ENCODE peak calls at places on chromosome 21, in eight cellular contexts. One of them, this sample, is unnamed.

GRCh38 chr21:31961704-31962103 is 88.9 kb downstream of the HUNK start:
- DNase-seq in stomach: no peak
- DNase-seq in HCT116: no peak
- DNase-seq in HL-60: no peak
- DNase-seq in K562: no peak
- DNase-seq in SK-N-MC: no peak
- DNase-seq in breast epithelium: no peak
- DNase-seq in transverse colon: no peak
- DNase-seq in this sample: no peak

GRCh38 chr21:24290151-24290833 is 1317.0 kb downstream of the MRPL39 start:
- DNase-seq in stomach: no peak
- DNase-seq in HCT116: no peak
- DNase-seq in HL-60: no peak
- DNase-seq in K562: no peak
- DNase-seq in SK-N-MC: no peak
- DNase-seq in breast epithelium: no peak
- DNase-seq in transverse colon: no peak
- DNase-seq in this sample: no peak

GRCh38 chr21:43585924-43586411 is 73.3 kb downstream of the HSF2BP start:
- DNase-seq in stomach: peak; percentile 79
- DNase-seq in HCT116: peak; percentile 61
- DNase-seq in HL-60: no peak
- DNase-seq in K562: no peak
- DNase-seq in SK-N-MC: peak; percentile 76
- DNase-seq in breast epithelium: peak; percentile 92
- DNase-seq in transverse colon: no peak
- DNase-seq in this sample: no peak

GRCh38 chr21:41932191-41932575 is 21.6 kb downstream of the C2CD2 start:
- DNase-seq in stomach: no peak
- DNase-seq in HCT116: peak; percentile 84
- DNase-seq in HL-60: no peak
- DNase-seq in K562: peak; percentile 43
- DNase-seq in SK-N-MC: no peak
- DNase-seq in breast epithelium: no peak
- DNase-seq in transverse colon: no peak
- DNase-seq in this sample: no peak

GRCh38 chr21:16084776-16085364 is 355.1 kb downstream of the USP25 start:
- DNase-seq in stomach: no peak
- DNase-seq in HCT116: no peak
- DNase-seq in HL-60: no peak
- DNase-seq in K562: no peak
- DNase-seq in SK-N-MC: no peak
- DNase-seq in breast epithelium: no peak
- DNase-seq in transverse colon: no peak
- DNase-seq in this sample: peak; percentile 80

GRCh38 chr21:21860888-21861287 is 862.7 kb downstream of the NCAM2 start:
- DNase-seq in stomach: no peak
- DNase-seq in HCT116: no peak
- DNase-seq in HL-60: no peak
- DNase-seq in K562: no peak
- DNase-seq in SK-N-MC: no peak
- DNase-seq in breast epithelium: no peak
- DNase-seq in transverse colon: no peak
- DNase-seq in this sample: no peak

GRCh38 chr21:40842197-40842552 is 4.8 kb downstream of the DSCAM start:
- DNase-seq in stomach: no peak
- DNase-seq in HCT116: no peak
- DNase-seq in HL-60: no peak
- DNase-seq in K562: no peak
- DNase-seq in SK-N-MC: no peak
- DNase-seq in breast epithelium: no peak
- DNase-seq in transverse colon: no peak
- DNase-seq in this sample: no peak

GRCh38 chr21:42319368-42319767 is 4.2 kb upstream of the TFF3 start:
- DNase-seq in stomach: no peak
- DNase-seq in HCT116: no peak
- DNase-seq in HL-60: peak; percentile 44
- DNase-seq in K562: no peak
- DNase-seq in SK-N-MC: no peak
- DNase-seq in breast epithelium: no peak
- DNase-seq in transverse colon: no peak
- DNase-seq in this sample: no peak

GRCh38 chr21:17512245-17513213 is at the start of gene CXADR:
- DNase-seq in stomach: peak; percentile 93
- DNase-seq in HCT116: peak; percentile 71
- DNase-seq in HL-60: peak; percentile 20
- DNase-seq in K562: peak; percentile 81
- DNase-seq in SK-N-MC: no peak
- DNase-seq in breast epithelium: peak; percentile 65
- DNase-seq in transverse colon: peak; percentile 92
- DNase-seq in this sample: no peak

GRCh38 chr21:42040411-42041180 is 30.4 kb upstream of the ZBTB21 start:
- DNase-seq in stomach: no peak
- DNase-seq in HCT116: peak; percentile 79
- DNase-seq in HL-60: no peak
- DNase-seq in K562: no peak
- DNase-seq in SK-N-MC: no peak
- DNase-seq in breast epithelium: peak; percentile 48
- DNase-seq in transverse colon: no peak
- DNase-seq in this sample: no peak

GRCh38 chr21:24727803-24728425 is 879.4 kb downstream of the MRPL39 start:
- DNase-seq in stomach: no peak
- DNase-seq in HCT116: no peak
- DNase-seq in HL-60: no peak
- DNase-seq in K562: no peak
- DNase-seq in SK-N-MC: no peak
- DNase-seq in breast epithelium: no peak
- DNase-seq in transverse colon: no peak
- DNase-seq in this sample: no peak

GRCh38 chr21:42191978-42192595 is 26.9 kb upstream of the ABCG1 start:
- DNase-seq in stomach: no peak
- DNase-seq in HCT116: no peak
- DNase-seq in HL-60: no peak
- DNase-seq in K562: no peak
- DNase-seq in SK-N-MC: no peak
- DNase-seq in breast epithelium: peak; percentile 17
- DNase-seq in transverse colon: no peak
- DNase-seq in this sample: no peak

GRCh38 chr21:42319851-42320602 is 4.8 kb upstream of the TFF3 start:
- DNase-seq in stomach: no peak
- DNase-seq in HCT116: no peak
- DNase-seq in HL-60: peak; percentile 21
- DNase-seq in K562: no peak
- DNase-seq in SK-N-MC: no peak
- DNase-seq in breast epithelium: no peak
- DNase-seq in transverse colon: no peak
- DNase-seq in this sample: no peak

GRCh38 chr21:28421716-28422480 is 570.8 kb downstream of the LTN1 start:
- DNase-seq in stomach: no peak
- DNase-seq in HCT116: no peak
- DNase-seq in HL-60: no peak
- DNase-seq in K562: no peak
- DNase-seq in SK-N-MC: no peak
- DNase-seq in breast epithelium: no peak
- DNase-seq in transverse colon: no peak
- DNase-seq in this sample: no peak

GRCh38 chr21:28419811-28420210 is 572.9 kb downstream of the LTN1 start:
- DNase-seq in stomach: no peak
- DNase-seq in HCT116: no peak
- DNase-seq in HL-60: no peak
- DNase-seq in K562: no peak
- DNase-seq in SK-N-MC: no peak
- DNase-seq in breast epithelium: no peak
- DNase-seq in transverse colon: no peak
- DNase-seq in this sample: no peak

GRCh38 chr21:28423521-28423920 is 569.2 kb downstream of the LTN1 start:
- DNase-seq in stomach: no peak
- DNase-seq in HCT116: no peak
- DNase-seq in HL-60: no peak
- DNase-seq in K562: no peak
- DNase-seq in SK-N-MC: no peak
- DNase-seq in breast epithelium: no peak
- DNase-seq in transverse colon: no peak
- DNase-seq in this sample: no peak

GRCh38 chr21:28419110-28419509 is 573.6 kb downstream of the LTN1 start:
- DNase-seq in stomach: no peak
- DNase-seq in HCT116: no peak
- DNase-seq in HL-60: no peak
- DNase-seq in K562: no peak
- DNase-seq in SK-N-MC: no peak
- DNase-seq in breast epithelium: no peak
- DNase-seq in transverse colon: no peak
- DNase-seq in this sample: no peak
- TF ChIP-seq POLR2AphosphoS5 in stomach: no peak
- TF ChIP-seq POLR2AphosphoS5 in HCT116: no peak
- TF ChIP-seq POLR2AphosphoS5 in HL-60: no peak
- TF ChIP-seq POLR2AphosphoS5 in K562: no peak
- TF ChIP-seq POLR2AphosphoS5 in SK-N-MC: no peak
- TF ChIP-seq POLR2AphosphoS5 in breast epithelium: no peak
- TF ChIP-seq POLR2AphosphoS5 in transverse colon: no peak
- TF ChIP-seq POLR2AphosphoS5 in this sample: no peak

GRCh38 chr21:29196664-29197052 is 66.2 kb downstream of the MAP3K7CL start:
- DNase-seq in stomach: no peak
- DNase-seq in HCT116: no peak
- DNase-seq in HL-60: no peak
- DNase-seq in K562: no peak
- DNase-seq in SK-N-MC: no peak
- DNase-seq in breast epithelium: no peak
- DNase-seq in transverse colon: no peak
- DNase-seq in this sample: no peak

GRCh38 chr21:29194847-29195246 is 64.4 kb downstream of the MAP3K7CL start:
- DNase-seq in stomach: no peak
- DNase-seq in HCT116: no peak
- DNase-seq in HL-60: no peak
- DNase-seq in K562: no peak
- DNase-seq in SK-N-MC: no peak
- DNase-seq in breast epithelium: no peak
- DNase-seq in transverse colon: no peak
- DNase-seq in this sample: no peak

GRCh38 chr21:29193907-29194306 is 63.5 kb downstream of the MAP3K7CL start:
- DNase-seq in stomach: no peak
- DNase-seq in HCT116: no peak
- DNase-seq in HL-60: no peak
- DNase-seq in K562: no peak
- DNase-seq in SK-N-MC: no peak
- DNase-seq in breast epithelium: no peak
- DNase-seq in transverse colon: no peak
- DNase-seq in this sample: no peak

GRCh38 chr21:29194342-29194741 is 63.9 kb downstream of the MAP3K7CL start:
- DNase-seq in stomach: no peak
- DNase-seq in HCT116: no peak
- DNase-seq in HL-60: no peak
- DNase-seq in K562: no peak
- DNase-seq in SK-N-MC: no peak
- DNase-seq in breast epithelium: no peak
- DNase-seq in transverse colon: no peak
- DNase-seq in this sample: no peak

DNA sequence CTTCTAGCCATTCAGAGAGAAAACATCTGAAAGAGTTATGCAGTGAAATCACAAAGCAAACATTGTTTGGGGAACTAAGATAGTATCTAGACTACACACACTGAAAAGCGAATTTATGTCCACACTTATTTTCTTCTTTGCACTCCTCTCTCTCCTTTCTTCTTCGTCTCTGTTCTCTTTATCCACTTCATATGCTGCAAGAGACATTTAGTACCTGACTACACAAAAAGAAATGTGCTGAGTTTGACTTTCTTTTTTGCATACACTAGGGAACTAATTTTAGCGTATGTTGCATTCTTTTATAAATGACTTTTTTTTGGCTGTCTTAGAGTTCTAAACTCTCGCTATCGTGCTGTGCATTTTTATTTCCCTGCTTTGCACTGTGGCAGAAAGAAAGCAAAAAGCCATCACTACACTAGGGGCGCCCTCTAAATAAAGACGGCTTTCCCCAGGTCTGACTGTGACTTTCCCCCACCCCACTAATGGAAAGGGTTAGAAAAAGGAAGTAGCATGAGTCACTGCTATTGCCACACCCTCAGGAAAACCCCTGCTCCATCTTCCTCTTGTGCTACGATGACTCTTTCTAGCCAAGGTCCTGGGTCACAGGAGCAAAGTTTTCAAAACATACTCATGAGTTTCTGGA is 65.7 kb downstream of the MAP3K7CL start:
- DNase-seq in stomach: peak; percentile 53
- DNase-seq in HCT116: peak; percentile 77
- DNase-seq in HL-60: peak; percentile 94
- DNase-seq in K562: peak; percentile 75
- DNase-seq in SK-N-MC: no peak
- DNase-seq in breast epithelium: no peak
- DNase-seq in transverse colon: peak; percentile 51
- DNase-seq in this sample: no peak
- H3K4me3 ChIP-seq in stomach: no peak overlapping the region
- H3K4me3 ChIP-seq in HCT116: peak overlapping the region; percentile 33
- H3K4me3 ChIP-seq in HL-60: no peak overlapping the region
- H3K4me3 ChIP-seq in K562: no peak overlapping the region
- H3K4me3 ChIP-seq in SK-N-MC: peak overlapping the region; percentile 80
- H3K4me3 ChIP-seq in breast epithelium: peak overlapping the region; percentile 15
- H3K4me3 ChIP-seq in transverse colon: no peak overlapping the region
- H3K4me3 ChIP-seq in this sample: peak overlapping the region; percentile 12

GRCh38 chr21:38989745-38990423 is 184.2 kb downstream of the ETS2 start:
- DNase-seq in stomach: peak; percentile 59
- DNase-seq in HCT116: no peak
- DNase-seq in HL-60: no peak
- DNase-seq in K562: no peak
- DNase-seq in SK-N-MC: no peak
- DNase-seq in breast epithelium: no peak
- DNase-seq in transverse colon: no peak
- DNase-seq in this sample: no peak

GRCh38 chr21:38986460-38987395 is 181.0 kb downstream of the ETS2 start:
- DNase-seq in stomach: no peak
- DNase-seq in HCT116: no peak
- DNase-seq in HL-60: no peak
- DNase-seq in K562: no peak
- DNase-seq in SK-N-MC: no peak
- DNase-seq in breast epithelium: no peak
- DNase-seq in transverse colon: no peak
- DNase-seq in this sample: no peak

GRCh38 chr21:38989097-38989744 is 183.5 kb downstream of the ETS2 start:
- DNase-seq in stomach: no peak
- DNase-seq in HCT116: no peak
- DNase-seq in HL-60: no peak
- DNase-seq in K562: no peak
- DNase-seq in SK-N-MC: no peak
- DNase-seq in breast epithelium: no peak
- DNase-seq in transverse colon: no peak
- DNase-seq in this sample: no peak

GRCh38 chr21:38987551-38988210 is 182.0 kb downstream of the ETS2 start:
- DNase-seq in stomach: no peak
- DNase-seq in HCT116: no peak
- DNase-seq in HL-60: no peak
- DNase-seq in K562: no peak
- DNase-seq in SK-N-MC: no peak
- DNase-seq in breast epithelium: no peak
- DNase-seq in transverse colon: no peak
- DNase-seq in this sample: no peak

GRCh38 chr21:38988211-38989096 is 182.7 kb downstream of the ETS2 start:
- DNase-seq in stomach: no peak
- DNase-seq in HCT116: no peak
- DNase-seq in HL-60: no peak
- DNase-seq in K562: no peak
- DNase-seq in SK-N-MC: no peak
- DNase-seq in breast epithelium: no peak
- DNase-seq in transverse colon: no peak
- DNase-seq in this sample: no peak
- TF ChIP-seq POLR2AphosphoS5 in stomach: no peak
- TF ChIP-seq POLR2AphosphoS5 in HCT116: no peak
- TF ChIP-seq POLR2AphosphoS5 in HL-60: no peak
- TF ChIP-seq POLR2AphosphoS5 in K562: no peak
- TF ChIP-seq POLR2AphosphoS5 in SK-N-MC: no peak
- TF ChIP-seq POLR2AphosphoS5 in breast epithelium: no peak
- TF ChIP-seq POLR2AphosphoS5 in transverse colon: peak; percentile 28
- TF ChIP-seq POLR2AphosphoS5 in this sample: no peak

GRCh38 chr21:45406801-45407628 is 2.0 kb downstream of the COL18A1 start:
- DNase-seq in stomach: no peak
- DNase-seq in HCT116: no peak
- DNase-seq in HL-60: no peak
- DNase-seq in K562: no peak
- DNase-seq in SK-N-MC: no peak
- DNase-seq in breast epithelium: no peak
- DNase-seq in transverse colon: no peak
- DNase-seq in this sample: no peak
- H3K4me3 ChIP-seq in stomach: peak overlapping the region; percentile 58
- H3K4me3 ChIP-seq in HCT116: peak overlapping the region; percentile 54
- H3K4me3 ChIP-seq in HL-60: no peak overlapping the region
- H3K4me3 ChIP-seq in K562: no peak overlapping the region
- H3K4me3 ChIP-seq in SK-N-MC: peak overlapping the region; percentile 30
- H3K4me3 ChIP-seq in breast epithelium: peak overlapping the region; percentile 91
- H3K4me3 ChIP-seq in transverse colon: no peak overlapping the region
- H3K4me3 ChIP-seq in this sample: peak overlapping the region; percentile 73